ENCODE peak calls at places on chromosomes 3 and 15, in six cellular contexts. J, N, L, Q, X and V are unnamed samples.

GRCh38 chr15:43441316-43441715 is 51.6 kb downstream of the TP53BP1 start:
- DNase-seq in J (no peak), N (no peak), X (peak; percentile 69), L (peak; percentile 55), Q (no peak), V (no peak)

GRCh38 chr3:141366285-141367037 is 1.8 kb upstream of the ZBTB38 start:
- DNase-seq in N (no peak), L (peak; percentile 85), J (no peak), X (peak; percentile 88), Q (no peak), V (peak; percentile 93)

GRCh38 chr3:71064288-71064975 is 519.1 kb downstream of the FOXP1 start:
- DNase-seq in J (peak; percentile 82), Q (peak; percentile 79), L (peak; percentile 87), N (no peak), X (peak; percentile 85), V (no peak)

GRCh38 chr15:51696566-51696965 is 15.3 kb downstream of the SCG3 start:
- DNase-seq in L (no peak), Q (no peak), J (no peak), N (no peak), X (no peak), V (no peak)

GRCh38 chr3:150384517-150385212 is 23.4 kb upstream of the TSC22D2 start:
- DNase-seq in N (no peak), J (peak; percentile 88), Q (no peak), L (peak; percentile 58), X (no peak), V (no peak)

GRCh38 chr3:138899592-138899991 is 47.3 kb downstream of the FOXL2 start:
- DNase-seq in N (no peak), Q (no peak), J (no peak), X (peak; percentile 36), L (no peak), V (no peak)

GRCh38 chr3:116263842-116264545 is 181.3 kb downstream of the LSAMP start:
- DNase-seq in X (peak; percentile 75), N (peak; percentile 17), Q (no peak), L (peak; percentile 78), J (no peak), V (peak; percentile 11)

GRCh38 chr3:94036909-94037507 is 8.6 kb upstream of the STX19 start:
- DNase-seq in X (peak; percentile 40), L (peak; percentile 39), N (no peak), J (no peak), Q (no peak), V (peak; percentile 6)

GRCh38 chr3:82498186-82498585 is 736.7 kb upstream of the GBE1 start:
- DNase-seq in J (no peak), X (no peak), L (no peak), N (no peak), Q (no peak), V (no peak)

GRCh38 chr3:133573054-133573628 is 345 bp upstream of the CDV3 start:
- DNase-seq in N (peak; percentile 100), L (peak; percentile 100), X (peak; percentile 100), J (peak; percentile 100), Q (peak; percentile 100), V (peak; percentile 100)

GRCh38 chr15:59362339-59362738 is 10.3 kb downstream of the MYO1E start:
- DNase-seq in Q (no peak), X (no peak), L (no peak), J (no peak), N (no peak), V (no peak)

GRCh38 chr3:324423-324822 is 127.9 kb downstream of the CHL1 start:
- DNase-seq in Q (no peak), N (no peak), X (no peak), L (no peak), J (no peak), V (no peak)

GRCh38 chr3:65979152-65979551 is 59.6 kb downstream of the MAGI1 start:
- DNase-seq in N (peak; percentile 75), L (peak; percentile 91), J (no peak), X (no peak), Q (no peak), V (peak; percentile 75)

GRCh38 chr3:186854954-186855353 is 12.4 kb downstream of the ADIPOQ start:
- DNase-seq in L (no peak), J (no peak), Q (no peak), X (no peak), N (no peak), V (no peak)

GRCh38 chr3:171168086-171168485 is 141.6 kb upstream of the SLC2A2 start:
- DNase-seq in N (no peak), J (peak; percentile 79), Q (no peak), X (peak; percentile 35), L (no peak), V (no peak)

GRCh38 chr15:96304839-96305238 is 25.7 kb upstream of the NR2F2 start:
- DNase-seq in N (no peak), J (no peak), Q (no peak), X (no peak), L (no peak), V (no peak)

GRCh38 chr3:192745150-192745549 is 17.8 kb upstream of the FGF12 start:
- DNase-seq in J (peak; percentile 42), L (no peak), X (no peak), N (no peak), Q (no peak), V (no peak)

GRCh38 chr15:93460717-93461116 is 371.7 kb upstream of the RGMA start:
- DNase-seq in J (no peak), N (no peak), Q (no peak), X (no peak), L (no peak), V (no peak)

GRCh38 chr15:80601256-80601655 is 93.9 kb upstream of the ABHD17C start:
- DNase-seq in L (no peak), Q (no peak), X (no peak), N (no peak), J (no peak), V (no peak)

GRCh38 chr15:32908135-32908801 is 190.5 kb downstream of the GREM1 start:
- DNase-seq in X (no peak), N (no peak), L (peak; percentile 86), J (no peak), Q (no peak), V (peak; percentile 80)

GRCh38 chr15:31266712-31267111 is 59.9 kb upstream of the KLF13 start:
- DNase-seq in N (no peak), Q (no peak), L (no peak), J (peak; percentile 38), X (no peak), V (no peak)

GRCh38 chr3:196868297-196868661 is 559 bp downstream of the SENP5 start:
- DNase-seq in N (no peak), Q (no peak), L (peak; percentile 5), J (peak; percentile 75), X (peak; percentile 65), V (no peak)

GRCh38 chr3:50323614-50324199 is 1.2 kb upstream of the HYAL2 start:
- DNase-seq in L (no peak), X (no peak), Q (peak; percentile 51), N (no peak), J (no peak), V (no peak)

GRCh38 chr15:90055182-90055581 is 47.1 kb downstream of the IDH2 start:
- DNase-seq in L (no peak), Q (no peak), N (no peak), J (no peak), X (no peak), V (no peak)

GRCh38 chr3:46835059-46835458 is 28.2 kb downstream of the MYL3 start:
- DNase-seq in N (no peak), J (no peak), Q (no peak), L (no peak), X (no peak), V (no peak)

GRCh38 chr3:119702530-119703527 is at the start of gene CFAP91:
- DNase-seq in X (peak; percentile 97), J (peak; percentile 99), N (peak; percentile 46), L (peak; percentile 93), Q (peak; percentile 97), V (peak; percentile 75)
- H3K4me3 ChIP-seq in X (peak within 1 kb of the TSS; percentile 86), J (peak within 1 kb of the TSS; percentile 80), N (peak within 1 kb of the TSS; percentile 63), L (peak within 1 kb of the TSS; percentile 54), Q (peak within 1 kb of the TSS; percentile 50), V (peak within 1 kb of the TSS; percentile 47)

GRCh38 chr3:157611176-157611575 is 108.0 kb upstream of the VEPH1 start:
- DNase-seq in X (no peak), L (no peak), N (no peak), J (no peak), Q (no peak), V (no peak)

GRCh38 chr3:157618075-157618760 is 115.0 kb upstream of the VEPH1 start:
- DNase-seq in J (no peak), X (peak; percentile 88), Q (no peak), N (peak; percentile 46), L (peak; percentile 83), V (peak; percentile 39)

GRCh38 chr3:157614896-157615295 is 111.7 kb upstream of the VEPH1 start:
- DNase-seq in X (no peak), L (no peak), J (no peak), N (no peak), Q (no peak), V (no peak)
- H3K4me3 ChIP-seq in X (no peak overlapping the region), L (no peak overlapping the region), J (no peak overlapping the region), N (no peak overlapping the region), Q (no peak overlapping the region), V (no peak overlapping the region)

DNA sequence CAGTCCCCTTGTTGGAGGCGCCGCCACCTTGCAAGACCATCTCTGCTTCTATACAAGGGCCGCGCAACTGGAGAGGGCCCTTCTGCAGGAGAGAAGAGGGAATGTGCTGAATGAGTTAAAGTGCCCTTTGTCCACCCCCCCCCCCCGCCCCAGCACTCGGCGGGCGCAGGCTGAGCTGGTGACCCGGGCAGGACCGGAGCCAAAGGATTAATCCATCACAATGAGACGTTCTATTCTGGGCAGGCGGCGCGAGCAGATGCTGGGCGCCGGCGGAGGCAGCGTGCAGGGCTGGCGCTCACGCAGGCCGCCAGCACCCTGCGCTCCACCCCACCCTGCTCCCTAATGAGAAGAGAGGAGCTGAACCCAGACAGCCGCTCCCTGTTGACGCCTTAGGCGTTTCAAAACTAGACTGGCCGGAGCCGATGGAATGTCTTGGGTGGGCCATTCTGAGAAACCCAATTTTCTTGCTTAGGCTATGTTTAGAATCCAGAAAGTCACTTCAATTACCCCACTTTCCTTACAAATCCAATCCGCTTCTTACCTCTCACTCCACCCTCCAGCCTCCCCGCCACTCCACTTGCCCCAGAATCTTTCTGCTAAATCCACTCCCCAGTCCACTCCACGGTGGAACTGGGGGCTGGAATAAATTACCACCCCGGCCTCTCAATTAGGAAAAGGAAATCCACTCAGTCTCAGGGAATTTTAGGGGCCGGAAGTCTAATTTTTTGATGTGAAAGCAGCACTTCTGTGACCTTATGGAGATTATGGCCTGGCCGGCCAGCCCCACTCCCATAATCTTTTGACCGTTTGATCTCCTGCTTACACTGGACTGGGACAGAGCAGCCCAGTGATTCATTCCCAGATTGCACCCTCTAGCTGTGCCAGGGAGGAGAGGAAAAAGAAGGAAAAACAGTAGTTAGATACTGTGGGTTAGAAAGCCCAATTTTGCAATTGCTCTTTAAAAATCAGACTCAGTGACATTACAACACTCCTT is 32.7 kb downstream of the GJD2 start:
- DNase-seq in N (no peak), J (peak; percentile 83), L (peak; percentile 61), X (peak; percentile 90), Q (no peak), V (peak; percentile 56)
- H3K4me3 ChIP-seq in N (peak overlapping the region; percentile 32), J (no peak overlapping the region), L (no peak overlapping the region), X (peak overlapping the region; percentile 66), Q (peak overlapping the region; percentile 8), V (peak overlapping the region; percentile 14)

GRCh38 chr3:12194209-12194608 is 35.5 kb upstream of the TIMP4 start:
- DNase-seq in L (peak; percentile 98), N (peak; percentile 71), Q (no peak), X (peak; percentile 90), J (no peak), V (peak; percentile 97)
- H3K4me3 ChIP-seq in L (peak overlapping the region; percentile 2), N (no peak overlapping the region), Q (no peak overlapping the region), X (peak overlapping the region; percentile 55), J (no peak overlapping the region), V (no peak overlapping the region)

GRCh38 chr3:42827023-42827422 is 17.8 kb downstream of the ACKR2 start:
- DNase-seq in X (no peak), N (no peak), L (no peak), J (no peak), Q (no peak), V (no peak)
- H3K4me3 ChIP-seq in X (no peak overlapping the region), N (no peak overlapping the region), L (no peak overlapping the region), J (no peak overlapping the region), Q (no peak overlapping the region), V (no peak overlapping the region)

GRCh38 chr3:52401551-52401950 is 43.4 kb downstream of the SEMA3G start:
- DNase-seq in L (no peak), J (no peak), X (no peak), N (no peak), Q (peak; percentile 24), V (no peak)
- H3K4me3 ChIP-seq in L (no peak overlapping the region), J (no peak overlapping the region), X (no peak overlapping the region), N (no peak overlapping the region), Q (no peak overlapping the region), V (no peak overlapping the region)